ENCODE peak calls at places on chromosomes 11 and 22, in nine cellular contexts. Q, I, W, E, U, F, X, K and O are unnamed samples.

GRCh38 chr11:31645747-31646146 is 136.2 kb downstream of the ELP4 start:
- DNase-seq in K (peak; percentile 90), I (no peak), X (no peak), W (no peak), Q (peak; percentile 86), U (no peak), E (peak; percentile 83), F (peak; percentile 88), O (peak; percentile 94)

GRCh38 chr11:27216268-27217149 is 146.5 kb downstream of the CCDC34 start:
- DNase-seq in E (peak; percentile 83), F (peak; percentile 75), I (no peak), X (no peak), K (no peak), U (peak; percentile 42), Q (no peak), W (peak; percentile 70), O (peak; percentile 89)

GRCh38 chr22:30116362-30117117 is 36.3 kb downstream of the HORMAD2 start:
- DNase-seq in W (no peak), X (no peak), Q (peak; percentile 57), F (peak; percentile 78), U (no peak), K (peak; percentile 92), E (peak; percentile 48), I (no peak), O (peak; percentile 72)

GRCh38 chr22:41284465-41284864 is 1.5 kb downstream of the RANGAP1 start:
- DNase-seq in F (no peak), X (no peak), K (no peak), I (no peak), U (peak; percentile 41), Q (no peak), E (no peak), W (no peak), O (no peak)

GRCh38 chr22:23130697-23131096 is 11.1 kb downstream of the RSPH14 start:
- DNase-seq in Q (no peak), X (no peak), W (no peak), E (no peak), I (no peak), K (no peak), F (no peak), U (peak; percentile 15), O (no peak)

GRCh38 chr11:62918531-62918930 is 2.6 kb downstream of the CHRM1 start:
- DNase-seq in W (no peak), U (no peak), F (no peak), X (no peak), E (no peak), Q (no peak), K (no peak), I (no peak), O (no peak)

GRCh38 chr11:73226297-73227006 is 8.4 kb downstream of the P2RY2 start:
- DNase-seq in I (no peak), E (no peak), X (no peak), F (no peak), Q (no peak), K (no peak), U (no peak), W (no peak), O (no peak)

GRCh38 chr11:132895340-132895739 is 637.0 kb downstream of the OPCML start:
- DNase-seq in I (no peak), W (no peak), K (peak; percentile 85), X (no peak), E (peak; percentile 60), F (peak; percentile 96), Q (no peak), U (no peak), O (no peak)

GRCh38 chr11:11841121-11841604 is 609 bp upstream of the USP47 start:
- DNase-seq in E (peak; percentile 47), Q (peak; percentile 28), F (no peak), X (peak; percentile 40), U (peak; percentile 68), I (no peak), W (no peak), K (no peak), O (peak; percentile 35)

GRCh38 chr11:11842426-11843008 is 745 bp downstream of the USP47 start:
- DNase-seq in U (no peak), K (peak; percentile 81), X (peak; percentile 62), Q (peak; percentile 66), W (no peak), E (peak; percentile 88), F (peak; percentile 86), I (peak; percentile 77), O (peak; percentile 84)

GRCh38 chr11:11843642-11844041 is 1.9 kb downstream of the USP47 start:
- DNase-seq in Q (no peak), X (no peak), E (no peak), U (no peak), W (no peak), F (no peak), I (no peak), K (no peak), O (no peak)

GRCh38 chr11:11843233-11843632 is 1.5 kb downstream of the USP47 start:
- DNase-seq in U (no peak), W (no peak), K (peak; percentile 97), X (peak; percentile 15), E (peak; percentile 79), Q (peak; percentile 77), I (peak; percentile 31), F (peak; percentile 94), O (peak; percentile 68)

DNA sequence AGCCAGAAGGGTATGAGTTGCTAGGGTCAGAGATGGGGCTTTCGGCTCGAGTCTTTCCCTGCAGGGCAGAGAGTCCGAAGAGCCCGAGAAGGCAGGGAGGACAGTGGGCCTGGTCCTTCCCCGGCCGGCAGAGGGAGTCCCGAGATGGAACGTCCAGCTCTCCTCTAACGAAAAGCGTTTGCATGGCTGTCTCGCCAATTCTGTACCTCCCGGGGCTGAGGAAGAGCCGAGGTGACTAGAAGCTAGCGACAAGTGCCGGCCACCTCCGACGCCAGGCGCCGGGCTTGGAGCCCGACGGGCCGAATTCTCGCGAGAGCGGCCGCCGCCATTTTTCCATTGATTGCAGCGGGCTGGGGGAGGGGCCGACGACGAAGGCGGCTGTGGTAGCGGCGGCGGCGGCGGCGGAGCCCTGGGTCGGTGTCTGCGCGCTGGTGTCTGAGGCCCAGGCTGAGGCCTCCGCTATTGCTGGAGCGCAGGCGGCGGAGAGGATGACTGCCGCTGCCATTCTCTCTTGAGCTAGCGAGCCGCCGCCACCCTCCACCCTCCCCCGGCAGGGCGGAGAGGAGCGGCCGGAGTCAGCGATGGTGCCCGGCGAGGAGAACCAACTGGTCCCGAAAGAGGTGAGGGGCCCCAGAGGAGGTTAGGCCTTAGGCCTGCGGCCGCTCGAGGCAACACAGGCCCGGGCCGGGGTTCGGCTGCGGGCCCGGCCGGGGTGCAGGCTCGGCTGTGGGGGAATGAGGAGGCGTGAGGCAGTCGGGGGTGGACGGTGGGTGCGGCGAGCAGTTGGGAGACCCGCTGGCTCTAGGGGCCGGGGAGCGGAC is at the start of gene USP47:
- DNase-seq in W (peak; percentile 93), K (peak; percentile 57), X (peak; percentile 87), F (peak; percentile 70), I (peak; percentile 90), Q (peak; percentile 79), U (peak; percentile 92), E (peak; percentile 88), O (peak; percentile 78)
- TF ChIP-seq CTCF in W (peak; percentile 20), K (peak; percentile 72), X (peak; percentile 73), F (peak; percentile 40), I (peak; percentile 64), Q (peak; percentile 54), U (peak; percentile 61), E (peak; percentile 72), O (peak; percentile 77)

GRCh38 chr11:45901646-45902045 is 5.4 kb downstream of the FREY1 start:
- DNase-seq in U (no peak), Q (no peak), W (peak; percentile 43), E (no peak), I (no peak), K (no peak), X (no peak), F (no peak), O (no peak)

GRCh38 chr11:45899448-45900174 is 7.5 kb downstream of the FREY1 start:
- DNase-seq in U (peak; percentile 83), E (peak; percentile 87), W (peak; percentile 96), K (peak; percentile 71), F (peak; percentile 90), I (peak; percentile 76), Q (peak; percentile 64), X (peak; percentile 61), O (peak; percentile 80)

GRCh38 chr11:45902452-45903380 is 4.4 kb downstream of the FREY1 start:
- DNase-seq in E (no peak), Q (no peak), U (no peak), X (no peak), I (no peak), F (no peak), W (peak; percentile 48), K (no peak), O (no peak)

GRCh38 chr11:45899086-45899447 is 8.0 kb downstream of the FREY1 start:
- DNase-seq in F (no peak), K (no peak), E (no peak), I (no peak), Q (no peak), U (no peak), X (no peak), W (no peak), O (no peak)

DNA sequence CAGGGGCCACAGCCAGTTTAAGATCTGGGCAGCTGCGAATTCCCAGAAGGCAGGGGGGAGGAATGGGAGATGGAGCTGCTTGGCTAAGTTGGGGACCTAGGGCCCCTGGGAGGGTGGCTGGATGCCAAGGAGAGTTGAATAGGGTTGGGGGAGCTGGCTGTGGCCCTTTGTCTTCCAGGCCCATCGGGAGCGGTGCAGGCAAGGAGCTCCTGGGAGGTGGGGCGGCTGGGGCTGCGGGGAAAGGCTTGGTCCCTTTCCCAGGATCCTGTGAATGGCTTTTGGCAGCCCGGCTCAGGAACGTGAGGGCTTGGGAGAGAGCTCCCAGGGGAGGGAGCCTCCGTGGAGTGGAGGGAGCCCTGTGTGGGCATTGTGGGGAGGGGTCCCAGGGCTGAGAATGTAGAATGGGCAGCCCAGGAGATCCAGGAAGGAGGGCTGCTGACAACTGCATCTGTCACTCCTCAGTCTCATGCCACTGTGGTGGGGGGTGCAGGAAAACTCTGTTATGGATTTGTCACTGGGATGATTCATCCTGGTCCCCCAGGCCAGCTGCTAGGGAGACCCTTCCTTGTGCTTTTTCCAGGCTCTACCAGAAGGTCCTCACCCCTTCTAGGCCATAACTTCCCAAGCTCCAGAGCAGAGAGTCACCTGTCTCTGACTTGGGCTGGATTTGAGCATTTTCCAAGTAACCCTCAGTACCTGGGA is 6.0 kb downstream of the FREY1 start:
- DNase-seq in E (no peak), X (no peak), U (no peak), K (no peak), W (peak; percentile 84), I (no peak), Q (no peak), F (no peak), O (peak; percentile 25)
- H3K4me3 ChIP-seq in E (peak overlapping the region; percentile 51), X (peak overlapping the region; percentile 31), U (no peak overlapping the region), K (no peak overlapping the region), W (peak overlapping the region; percentile 65), I (no peak overlapping the region), Q (peak overlapping the region; percentile 66), F (peak overlapping the region; percentile 50), O (peak overlapping the region; percentile 73)

GRCh38 chr11:35717043-35717442 is 54.5 kb downstream of the TRIM44 start:
- DNase-seq in W (no peak), K (peak; percentile 3), F (no peak), Q (peak; percentile 11), U (no peak), E (no peak), I (no peak), X (no peak), O (no peak)
- TF ChIP-seq CTCF in W (no peak), K (no peak), F (no peak), Q (peak; percentile 46), U (peak; percentile 15), E (no peak), I (peak; percentile 45), X (no peak), O (no peak)

DNA sequence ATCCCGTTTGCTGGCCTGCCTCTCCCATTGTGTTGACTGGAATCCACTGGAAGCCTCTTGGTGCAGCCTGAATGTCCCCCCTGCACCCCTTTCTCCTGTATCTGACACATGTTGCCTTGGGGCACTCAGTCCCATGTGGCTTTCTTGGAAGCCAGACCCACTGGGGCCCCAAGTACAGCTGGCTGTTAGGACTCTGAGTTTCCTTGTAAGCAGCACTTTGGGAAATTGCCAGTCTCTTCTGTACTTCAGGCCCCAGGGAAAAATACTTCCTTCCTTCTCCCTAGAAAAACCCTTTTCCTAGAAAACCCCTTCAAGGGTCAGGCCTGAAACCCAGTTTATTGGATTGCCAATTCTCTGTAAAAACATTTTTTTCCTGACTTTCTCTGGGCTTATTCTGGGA is 360.3 kb downstream of the TENM4 start:
- DNase-seq in K (no peak), X (no peak), F (peak; percentile 22), W (no peak), E (peak; percentile 72), Q (no peak), U (no peak), I (no peak), O (peak; percentile 32)
- H3K4me3 ChIP-seq in K (no peak overlapping the region), X (no peak overlapping the region), F (no peak overlapping the region), W (no peak overlapping the region), E (no peak overlapping the region), Q (no peak overlapping the region), U (no peak overlapping the region), I (no peak overlapping the region), O (no peak overlapping the region)